ENCODE peak calls at places on chromosomes 13 and 19, in five cellular contexts. P is AG09309, V is fibroblast of pulmonary artery, G is brain microvascular endothelial cell, B is mesothelial cell of epicardium. N is an unnamed sample.

GRCh38 chr19:55585658-55586339 is 5.2 kb upstream of the ZNF579 start:
- DNase-seq in P (no peak), V (peak), G (peak), B (peak), N (peak)

GRCh38 chr19:48344892-48345291 is 18.8 kb downstream of the TMEM143 start:
- DNase-seq in P (no peak), V (no peak), G (no peak), B (no peak), N (no peak)

GRCh38 chr13:40640845-40641458 is 25.5 kb downstream of the FOXO1 start:
- DNase-seq in P (no peak), V (no peak), G (no peak), B (no peak), N (no peak)

GRCh38 chr13:25864116-25864515 is 187.7 kb downstream of the SHISA2 start:
- DNase-seq in P (no peak), V (no peak), G (no peak), B (no peak), N (no peak)

GRCh38 chr13:30722361-30722760 is 13.0 kb upstream of the ALOX5AP start:
- DNase-seq in P (no peak), V (no peak), G (no peak), B (no peak), N (no peak)

GRCh38 chr13:112968910-112969691 is at the start of gene MCF2L:
- DNase-seq in P (no peak), V (peak), G (no peak), B (peak), N (peak)

GRCh38 chr13:50608357-50608756 is 235.1 kb downstream of the DLEU7 start:
- DNase-seq in P (no peak), V (no peak), G (no peak), B (no peak), N (no peak)

GRCh38 chr13:20136781-20137703 is 23.8 kb downstream of the GJA3 start:
- DNase-seq in P (no peak), V (peak), G (no peak), B (peak), N (peak)

GRCh38 chr19:42048992-42049391 is 21.0 kb downstream of the GRIK5 start:
- DNase-seq in P (no peak), V (no peak), G (no peak), B (no peak), N (no peak)

GRCh38 chr19:55454787-55455243 is 6.6 kb downstream of the ISOC2 start:
- DNase-seq in P (no peak), V (peak), G (no peak), B (no peak), N (peak)

GRCh38 chr19:46442808-46443450 is 14.2 kb upstream of the PNMA8C start:
- DNase-seq in P (no peak), V (peak), G (peak), B (no peak), N (no peak)

GRCh38 chr19:1131718-1132552 is 28.1 kb downstream of the GPX4 start:
- DNase-seq in P (peak), V (peak), G (peak), B (peak), N (peak)

GRCh38 chr13:109669956-109670355 is 116.4 kb downstream of the IRS2 start:
- DNase-seq in P (no peak), V (no peak), G (no peak), B (no peak), N (no peak)

GRCh38 chr19:29535984-29536508 is 10.3 kb downstream of the VSTM2B start:
- DNase-seq in P (no peak), V (no peak), G (no peak), B (no peak), N (no peak)

GRCh38 chr13:108974686-108975085 is 345.3 kb downstream of the MYO16 start:
- DNase-seq in P (no peak), V (no peak), G (no peak), B (no peak), N (no peak)

GRCh38 chr13:111139452-111139851 is 24.3 kb downstream of the ARHGEF7 start:
- DNase-seq in P (no peak), V (no peak), G (no peak), B (no peak), N (no peak)

GRCh38 chr19:38838986-38839761 is 7.6 kb upstream of the ECH1 start:
- DNase-seq in P (no peak), V (no peak), G (no peak), B (no peak), N (no peak)
- TF ChIP-seq CTCF in P (no peak), V (no peak), G (no peak), B (no peak), N (no peak)

GRCh38 chr19:44907613-44908012 is 2.0 kb downstream of the APOE start:
- DNase-seq in P (no peak), V (no peak), G (no peak), B (no peak), N (no peak)

GRCh38 chr19:44905437-44906160 is at the start of gene APOE:
- DNase-seq in P (no peak), V (peak), G (no peak), B (peak), N (no peak)

GRCh38 chr19:44903602-44904425 is 1.8 kb upstream of the APOE start:
- DNase-seq in P (no peak), V (peak), G (peak), B (peak), N (peak)

GRCh38 chr19:44903216-44903601 is 2.4 kb upstream of the APOE start:
- DNase-seq in P (no peak), V (no peak), G (no peak), B (no peak), N (no peak)

GRCh38 chr19:44904426-44904994 is 1.1 kb upstream of the APOE start:
- DNase-seq in P (no peak), V (no peak), G (no peak), B (no peak), N (no peak)
- TF ChIP-seq CTCF in P (peak), V (peak), G (peak), B (no peak), N (peak)

GRCh38 chr13:104043184-104043583 is 977.0 kb upstream of the SLC10A2 start:
- DNase-seq in P (no peak), V (no peak), G (no peak), B (no peak), N (no peak)
- TF ChIP-seq CTCF in P (no peak), V (no peak), G (no peak), B (no peak), N (no peak)

GRCh38 chr13:60655268-60655667 is 258.2 kb downstream of the TDRD3 start:
- DNase-seq in P (no peak), V (no peak), G (no peak), B (no peak), N (no peak)

DNA sequence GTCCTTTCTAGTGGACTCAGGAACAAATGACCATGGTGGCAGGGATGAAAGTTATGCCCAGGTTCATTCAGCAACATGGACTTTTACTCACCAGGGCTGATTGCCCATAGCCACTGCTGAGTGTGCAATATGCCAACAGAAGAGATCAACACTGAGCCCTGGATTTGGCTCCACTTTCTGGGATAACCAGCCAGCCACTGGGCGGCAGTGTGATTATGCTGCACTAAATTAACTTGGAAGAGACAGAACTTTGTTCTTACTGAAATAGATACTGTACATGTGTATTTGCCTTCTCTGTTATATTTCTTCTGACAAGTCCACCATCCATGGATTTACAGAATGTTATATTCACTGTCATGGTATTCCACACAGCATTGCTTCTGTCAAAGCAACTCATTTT is 257.4 kb downstream of the TDRD3 start:
- DNase-seq in P (no peak), V (peak), G (peak), B (no peak), N (peak)
- TF ChIP-seq CTCF in P (peak), V (peak), G (peak), B (no peak), N (peak)

GRCh38 chr19:6020972-6021805 is 43.2 kb upstream of the RANBP3 start:
- DNase-seq in P (no peak), V (no peak), G (no peak), B (no peak), N (no peak)

GRCh38 chr19:6023085-6023682 is 45.2 kb upstream of the RANBP3 start:
- DNase-seq in P (no peak), V (peak), G (peak), B (no peak), N (no peak)

GRCh38 chr19:6020166-6020967 is 42.4 kb upstream of the RANBP3 start:
- DNase-seq in P (no peak), V (no peak), G (no peak), B (no peak), N (no peak)

GRCh38 chr19:6022570-6023049 is 44.7 kb upstream of the RANBP3 start:
- DNase-seq in P (no peak), V (no peak), G (no peak), B (no peak), N (no peak)

GRCh38 chr19:6021878-6022569 is 44.1 kb upstream of the RANBP3 start:
- DNase-seq in P (no peak), V (peak), G (peak), B (peak), N (peak)
- TF ChIP-seq CTCF in P (peak), V (peak), G (peak), B (peak), N (peak)

GRCh38 chr19:8618751-8619150 is 8.2 kb upstream of the ADAMTS10 start:
- DNase-seq in P (no peak), V (no peak), G (no peak), B (no peak), N (no peak)

GRCh38 chr19:8616861-8617260 is 6.3 kb upstream of the ADAMTS10 start:
- DNase-seq in P (no peak), V (no peak), G (no peak), B (no peak), N (no peak)

GRCh38 chr19:8615813-8616596 is 5.5 kb upstream of the ADAMTS10 start:
- DNase-seq in P (no peak), V (peak), G (peak), B (peak), N (peak)

GRCh38 chr19:8615022-8615421 is 4.5 kb upstream of the ADAMTS10 start:
- DNase-seq in P (no peak), V (no peak), G (no peak), B (no peak), N (no peak)

DNA sequence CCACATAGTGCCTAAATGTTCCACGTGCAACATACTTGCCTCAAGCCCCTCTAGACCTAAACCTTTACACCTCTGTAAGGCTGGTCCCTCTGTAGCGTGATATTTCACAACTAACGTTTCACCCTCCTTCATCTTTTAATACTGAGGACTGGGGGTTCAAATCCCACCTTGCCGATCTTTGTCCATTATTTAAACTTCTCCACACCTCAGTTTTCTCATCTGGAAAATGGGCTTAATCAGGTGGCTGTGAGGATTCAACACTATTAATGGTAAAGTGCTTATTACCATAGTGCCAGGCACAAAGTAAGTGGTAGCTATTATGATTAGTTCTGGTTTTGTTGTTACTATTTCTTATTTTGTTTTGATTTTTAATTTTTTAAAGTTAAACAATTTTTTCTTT is 7.5 kb upstream of the ADAMTS10 start:
- DNase-seq in P (no peak), V (no peak), G (no peak), B (no peak), N (no peak)
- TF ChIP-seq CTCF in P (no peak), V (no peak), G (no peak), B (no peak), N (no peak)